ENCODE peak calls at places on chromosome 6, in seven cellular contexts. M is nephron progenitor cell, C is gastrocnemius medialis, F is heart left ventricle, A is GM06990, R is HFF-Myc, V is neural crest cell. O is an unnamed sample.

GRCh38 chr6:79672631-79673065 is 41.5 kb downstream of the SH3BGRL2 start:
- DNase-seq in M (no peak), C (no peak), F (no peak), A (no peak), R (peak), V (no peak), O (no peak)

GRCh38 chr6:37149750-37150149 is 20.2 kb upstream of the PIM1 start:
- DNase-seq in M (no peak), C (no peak), F (no peak), A (no peak), R (no peak), V (no peak), O (no peak)

GRCh38 chr6:1610497-1611321 is 994 bp downstream of the FOXC1 start:
- DNase-seq in M (peak), C (no peak), F (no peak), A (peak), R (no peak), V (no peak), O (no peak)

GRCh38 chr6:130222775-130223174 is at the start of gene SAMD3:
- DNase-seq in M (no peak), C (no peak), F (no peak), A (no peak), R (no peak), V (no peak), O (no peak)

GRCh38 chr6:56176741-56177140 is 70.6 kb downstream of the COL21A1 start:
- DNase-seq in M (no peak), C (no peak), F (no peak), A (no peak), R (no peak), V (no peak), O (no peak)

GRCh38 chr6:14897836-14898235 is 348.0 kb upstream of the JARID2 start:
- DNase-seq in M (no peak), C (no peak), F (no peak), A (no peak), R (no peak), V (no peak), O (no peak)

GRCh38 chr6:107116328-107116892 is 1.1 kb upstream of the BEND3 start:
- DNase-seq in M (peak), C (no peak), F (no peak), A (no peak), R (no peak), V (peak), O (no peak)

GRCh38 chr6:36123270-36124139 is 6.8 kb upstream of the MAPK13 start:
- DNase-seq in M (peak), C (peak), F (peak), A (peak), R (peak), V (peak), O (peak)

GRCh38 chr6:152122434-152122833 is 315.0 kb downstream of the ESR1 start:
- DNase-seq in M (no peak), C (no peak), F (no peak), A (no peak), R (no peak), V (no peak), O (no peak)

GRCh38 chr6:53510751-53511150 is 34.1 kb downstream of the GCLC start:
- DNase-seq in M (no peak), C (no peak), F (no peak), A (no peak), R (no peak), V (no peak), O (no peak)

GRCh38 chr6:37943436-37944058 is 124.0 kb downstream of the ZFAND3 start:
- DNase-seq in M (no peak), C (no peak), F (no peak), A (peak), R (no peak), V (no peak), O (no peak)

GRCh38 chr6:10393544-10394225 is 21.2 kb downstream of the TFAP2A start:
- DNase-seq in M (no peak), C (no peak), F (no peak), A (no peak), R (no peak), V (no peak), O (no peak)

GRCh38 chr6:40523505-40524172 is 63.5 kb downstream of the LRFN2 start:
- DNase-seq in M (no peak), C (no peak), F (no peak), A (no peak), R (no peak), V (no peak), O (no peak)

GRCh38 chr6:162442675-162443074 is 284.9 kb downstream of the PRKN start:
- DNase-seq in M (peak), C (no peak), F (no peak), A (no peak), R (no peak), V (peak), O (no peak)

GRCh38 chr6:4817551-4817950 is 41.3 kb downstream of the CDYL start:
- DNase-seq in M (no peak), C (no peak), F (no peak), A (no peak), R (no peak), V (no peak), O (no peak)

GRCh38 chr6:10429638-10430427 is 15.0 kb upstream of the TFAP2A start:
- DNase-seq in M (no peak), C (no peak), F (no peak), A (no peak), R (no peak), V (no peak), O (no peak)

GRCh38 chr6:142913511-142914047 is 31.4 kb downstream of the HIVEP2 start:
- DNase-seq in M (no peak), C (no peak), F (no peak), A (peak), R (no peak), V (no peak), O (no peak)

GRCh38 chr6:112626468-112627082 is 279.4 kb downstream of the RFPL4B start:
- DNase-seq in M (no peak), C (no peak), F (no peak), A (peak), R (no peak), V (no peak), O (peak)

GRCh38 chr6:7675353-7675945 is 50.5 kb upstream of the BMP6 start:
- DNase-seq in M (no peak), C (no peak), F (no peak), A (no peak), R (no peak), V (no peak), O (no peak)

GRCh38 chr6:158713469-158713868 is 63.6 kb downstream of the SYTL3 start:
- DNase-seq in M (no peak), C (no peak), F (no peak), A (no peak), R (no peak), V (no peak), O (no peak)

GRCh38 chr6:36666726-36667591 is 11.6 kb upstream of the CDKN1A start:
- DNase-seq in M (peak), C (peak), F (peak), A (peak), R (no peak), V (peak), O (peak)

GRCh38 chr6:121055572-121056163 is 278.6 kb downstream of the TBC1D32 start:
- DNase-seq in M (peak), C (no peak), F (no peak), A (peak), R (peak), V (peak), O (peak)

GRCh38 chr6:50047026-50047425 is 2.7 kb downstream of the DEFB112 start:
- DNase-seq in M (no peak), C (no peak), F (no peak), A (no peak), R (no peak), V (no peak), O (no peak)

GRCh38 chr6:50049829-50050228 is at the start of gene DEFB112:
- DNase-seq in M (no peak), C (no peak), F (no peak), A (no peak), R (no peak), V (no peak), O (no peak)
- TF ChIP-seq CTCF in M (no peak), C (no peak), F (no peak), A (no peak), R (no peak), V (no peak), O (no peak)

GRCh38 chr6:50062051-50062450 is 12.3 kb upstream of the DEFB112 start:
- DNase-seq in M (peak), C (no peak), F (no peak), A (no peak), R (no peak), V (no peak), O (no peak)
- TF ChIP-seq CTCF in M (peak), C (no peak), F (no peak), A (peak), R (peak), V (peak), O (no peak)

DNA sequence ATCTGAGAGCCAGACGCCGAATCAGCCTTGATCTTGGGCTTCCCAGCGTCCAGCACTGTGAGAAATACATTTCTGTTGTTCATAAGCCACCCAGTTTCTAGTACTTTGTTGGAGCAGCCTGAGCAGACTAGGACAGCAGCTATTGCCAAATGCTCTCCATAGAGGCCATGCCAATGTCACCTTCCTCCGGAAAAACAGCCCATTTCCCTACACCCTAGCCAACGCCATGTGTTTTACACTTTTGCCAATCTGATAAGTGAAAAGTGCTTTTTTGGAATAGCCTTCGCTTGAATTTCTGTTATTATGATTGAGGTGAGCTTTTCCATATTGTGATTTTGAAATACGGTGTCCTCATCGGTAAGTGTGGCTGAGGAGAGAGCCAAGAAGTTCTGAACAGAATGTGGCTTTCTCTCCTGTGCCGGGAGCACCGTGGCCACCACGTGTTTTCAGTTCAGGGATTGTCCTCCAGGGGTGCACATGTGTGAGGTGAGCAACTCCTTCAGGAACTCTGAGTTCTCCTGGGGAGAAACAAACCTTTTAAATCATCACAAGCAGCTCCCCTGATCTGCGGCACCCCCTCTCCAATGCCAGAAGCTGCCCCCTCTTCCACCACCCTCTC is 35.8 kb downstream of the TAF8 start:
- DNase-seq in M (no peak), C (no peak), F (no peak), A (no peak), R (no peak), V (no peak), O (no peak)
- TF ChIP-seq CTCF in M (peak), C (peak), F (no peak), A (no peak), R (peak), V (peak), O (no peak)

DNA sequence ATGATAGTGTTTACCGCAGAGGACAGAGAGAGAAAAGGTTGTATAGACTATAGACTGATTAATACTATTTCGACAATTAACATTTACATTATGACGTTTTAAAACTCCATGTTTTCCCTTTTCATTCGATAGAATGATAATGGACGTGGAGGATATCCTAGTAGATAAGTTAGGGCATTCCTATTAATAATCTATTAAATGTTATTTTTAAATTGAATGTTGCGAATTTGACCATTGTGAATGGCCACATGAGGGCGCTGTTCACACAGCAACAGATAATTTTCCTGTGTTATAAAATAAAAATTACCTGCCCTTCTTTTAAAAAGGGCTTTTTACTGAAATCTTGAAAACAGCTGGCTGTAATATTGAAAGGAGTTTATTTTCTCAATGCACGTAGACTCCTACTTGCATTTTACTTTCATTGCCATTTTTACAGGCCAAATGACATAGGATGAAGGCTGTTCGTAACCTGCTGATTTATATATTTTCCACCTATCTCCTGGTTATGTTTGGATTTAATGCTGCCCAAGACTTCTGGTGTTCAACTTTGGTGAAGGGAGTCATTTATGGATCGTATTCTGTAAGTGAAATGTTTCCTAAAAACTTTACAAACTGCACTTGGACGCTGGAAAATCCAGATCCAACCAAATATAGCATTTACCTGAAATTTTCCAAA is 3.3 kb downstream of the ADGRB3 start:
- DNase-seq in M (peak), C (no peak), F (no peak), A (no peak), R (no peak), V (peak), O (peak)
- TF ChIP-seq CTCF in M (peak), C (peak), F (peak), A (peak), R (peak), V (peak), O (peak)